ENCODE peak calls at places on chromosomes 13 and 19, in eight cellular contexts. R is uterus, J is HepG2, U is body of pancreas, T is fibroblast of lung, L is gastrocnemius medialis, W is left ventricle myocardium inferior, N is tibial artery. Z is an unnamed sample.

GRCh38 chr13:60230593-60230992 is 66.9 kb upstream of the DIAPH3 start:
- DNase-seq in T (peak; percentile 9), W (no peak), J (no peak), R (no peak), L (no peak), N (no peak), U (no peak), Z (no peak)

GRCh38 chr13:114022876-114023275 is 49.0 kb upstream of the C13orf46 start:
- DNase-seq in R (no peak), J (no peak), T (no peak), L (no peak), N (no peak), W (no peak), U (no peak), Z (no peak)

GRCh38 chr19:29687244-29687896 is 22.1 kb downstream of the PLEKHF1 start:
- DNase-seq in N (peak; percentile 82), U (no peak), L (peak; percentile 87), R (peak; percentile 83), W (no peak), J (no peak), T (peak; percentile 99), Z (peak; percentile 83)

GRCh38 chr13:110961959-110962358 is 47.1 kb upstream of the ANKRD10 start:
- DNase-seq in W (no peak), J (no peak), T (peak; percentile 22), L (no peak), R (no peak), U (no peak), N (no peak), Z (no peak)

GRCh38 chr19:2533072-2533425 is 57.1 kb downstream of the GADD45B start:
- DNase-seq in T (no peak), R (no peak), N (no peak), W (no peak), J (no peak), U (no peak), L (no peak), Z (no peak)

GRCh38 chr13:72696590-72696989 is 30.8 kb downstream of the MZT1 start:
- DNase-seq in L (no peak), N (no peak), T (peak; percentile 55), J (no peak), R (no peak), W (no peak), U (no peak), Z (no peak)

GRCh38 chr13:95228130-95228529 is 73.1 kb downstream of the ABCC4 start:
- DNase-seq in R (no peak), N (no peak), U (no peak), W (no peak), T (no peak), J (no peak), L (no peak), Z (no peak)

GRCh38 chr19:17948967-17949930 is 16.4 kb downstream of the CCDC124 start:
- DNase-seq in U (no peak), W (no peak), T (no peak), J (no peak), L (no peak), R (no peak), N (no peak), Z (no peak)

GRCh38 chr13:102645701-102646100 is 48.9 kb downstream of the TPP2 start:
- DNase-seq in T (no peak), U (no peak), W (no peak), N (no peak), R (no peak), J (no peak), L (no peak), Z (no peak)

GRCh38 chr19:18483119-18483518 is 38.8 kb downstream of the ELL start:
- DNase-seq in L (no peak), R (no peak), J (no peak), N (no peak), U (no peak), W (no peak), T (no peak), Z (no peak)

GRCh38 chr13:22592515-22592914 is 588.3 kb upstream of the SGCG start:
- DNase-seq in N (no peak), T (peak; percentile 43), R (no peak), U (no peak), J (no peak), W (no peak), L (no peak), Z (no peak)

GRCh38 chr13:31706105-31706504 is 33.2 kb upstream of the RXFP2 start:
- DNase-seq in T (no peak), R (no peak), U (peak; percentile 7), J (no peak), L (no peak), N (no peak), W (no peak), Z (no peak)

GRCh38 chr19:19568802-19569756 is 31.0 kb downstream of the CILP2 start:
- DNase-seq in W (no peak), N (no peak), L (no peak), J (no peak), R (no peak), T (no peak), U (no peak), Z (no peak)

GRCh38 chr13:48827709-48828108 is 148.0 kb upstream of the FNDC3A start:
- DNase-seq in T (no peak), J (no peak), L (no peak), W (no peak), U (no peak), N (no peak), R (no peak), Z (no peak)

GRCh38 chr19:55563261-55563690 is 17.4 kb downstream of the ZNF579 start:
- DNase-seq in N (no peak), L (peak; percentile 64), W (peak; percentile 79), J (no peak), T (no peak), R (peak; percentile 69), U (peak; percentile 76), Z (no peak)

GRCh38 chr13:24894277-24894971 is 130.5 kb downstream of the RNF17 start:
- DNase-seq in N (no peak), J (no peak), W (no peak), L (no peak), U (no peak), R (no peak), T (no peak), Z (no peak)

GRCh38 chr13:51542358-51542972 is 41.8 kb upstream of the WDFY2 start:
- DNase-seq in N (no peak), R (no peak), T (peak; percentile 49), U (peak; percentile 53), L (no peak), W (no peak), J (no peak), Z (no peak)

GRCh38 chr13:101325423-101325822 is 90.9 kb downstream of the NALCN start:
- DNase-seq in N (no peak), J (no peak), R (no peak), U (no peak), W (no peak), L (no peak), T (no peak), Z (no peak)

GRCh38 chr13:98721825-98722510 is 30.5 kb downstream of the SLC15A1 start:
- DNase-seq in J (no peak), W (no peak), T (no peak), N (no peak), R (no peak), L (no peak), U (no peak), Z (no peak)

GRCh38 chr13:75469087-75469486 is 12.9 kb downstream of the TBC1D4 start:
- DNase-seq in T (no peak), J (no peak), N (no peak), U (no peak), W (no peak), R (no peak), L (no peak), Z (no peak)

GRCh38 chr13:110396913-110397379 is 89.9 kb downstream of the COL4A2 start:
- DNase-seq in J (no peak), T (peak; percentile 100), W (peak; percentile 87), N (peak; percentile 98), R (peak; percentile 94), U (peak; percentile 62), L (peak; percentile 74), Z (peak; percentile 98)

GRCh38 chr13:41562083-41562482 is 104.7 kb downstream of the RGCC start:
- DNase-seq in T (peak; percentile 76), N (no peak), L (no peak), R (peak; percentile 78), J (no peak), W (peak; percentile 82), U (peak; percentile 51), Z (peak; percentile 72)

GRCh38 chr19:56333506-56333905 is 18.9 kb upstream of the ZSCAN5A start:
- DNase-seq in R (no peak), L (no peak), N (peak; percentile 45), T (peak; percentile 62), W (no peak), J (peak; percentile 67), U (peak; percentile 48), Z (no peak)

DNA sequence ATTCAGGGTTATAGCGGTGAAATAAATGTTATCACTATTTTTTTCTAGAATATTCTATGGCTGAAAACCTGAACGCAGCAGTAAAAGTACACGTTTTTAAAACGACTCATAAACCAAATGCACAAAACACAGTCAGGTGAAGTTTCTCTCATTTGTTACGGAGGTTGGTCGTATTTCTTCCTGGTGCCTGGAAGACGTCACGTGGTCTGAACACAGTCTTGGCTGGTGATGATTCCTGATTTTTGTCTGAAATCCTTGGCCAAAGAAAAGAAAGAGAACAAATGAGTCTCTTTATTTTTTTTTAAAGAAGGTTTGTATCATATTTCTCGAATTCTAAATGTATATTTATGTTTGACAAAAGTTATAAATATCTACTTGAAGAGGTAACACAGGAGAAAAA is 9.8 kb upstream of the PNMA8A start:
- DNase-seq in R (peak; percentile 43), W (no peak), L (no peak), J (no peak), N (no peak), T (peak; percentile 51), U (no peak), Z (no peak)
- H3K27ac ChIP-seq in R (peak overlapping the region; percentile 90), W (peak overlapping the region; percentile 78), L (peak overlapping the region; percentile 37), J (no peak overlapping the region), N (peak overlapping the region; percentile 88), T (no peak overlapping the region), U (peak overlapping the region; percentile 21), Z (peak overlapping the region; percentile 78)

GRCh38 chr19:32138416-32138815 is 207.0 kb upstream of the ZNF507 start:
- DNase-seq in W (no peak), U (no peak), J (no peak), N (no peak), T (no peak), L (no peak), R (no peak), Z (no peak)
- TF ChIP-seq CTCF in W (peak; percentile 18), U (no peak), J (no peak), N (no peak), T (no peak), L (no peak), R (no peak), Z (no peak)

DNA sequence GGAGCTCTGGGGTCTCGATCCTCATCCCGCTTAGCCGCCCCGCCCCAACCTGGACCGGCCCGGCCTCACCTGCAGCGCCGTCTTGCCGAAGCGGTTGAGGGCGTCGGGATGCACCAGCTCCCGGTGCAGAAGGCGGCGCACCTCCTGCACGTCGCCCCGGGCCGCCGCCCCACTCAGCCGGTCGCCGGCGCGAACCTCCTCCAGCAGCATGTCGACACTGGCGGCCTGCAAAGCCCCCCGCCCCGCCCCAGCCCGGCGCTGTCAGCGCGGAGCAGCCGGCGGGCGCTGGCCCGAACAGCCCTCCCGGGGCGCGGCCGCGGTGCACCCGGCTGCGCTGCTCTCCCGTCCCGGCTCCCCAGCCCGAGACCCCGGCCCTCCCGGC is 344 bp downstream of the CDKN2D start:
- DNase-seq in J (no peak), W (no peak), R (no peak), L (no peak), N (peak; percentile 37), U (peak; percentile 59), T (no peak), Z (no peak)
- H3K4me1 ChIP-seq in J (peaks cover 54% of the 10 kb centered on the region), W (peaks cover 52% of the 10 kb centered on the region), R (peaks cover 5% of the 10 kb centered on the region), L (peaks cover 35% of the 10 kb centered on the region), N (peaks cover 44% of the 10 kb centered on the region), U (peaks cover 41% of the 10 kb centered on the region), T (peaks cover 18% of the 10 kb centered on the region), Z (no peaks in the 10 kb centered on the region)

GRCh38 chr13:84912720-84913119 is 886.5 kb downstream of the SLITRK6 start:
- DNase-seq in W (no peak), R (no peak), J (no peak), L (no peak), U (no peak), N (no peak), T (no peak), Z (no peak)
- H3K27ac ChIP-seq in W (no peak overlapping the region), R (no peak overlapping the region), J (no peak overlapping the region), L (no peak overlapping the region), U (no peak overlapping the region), N (no peak overlapping the region), T (no peak overlapping the region), Z (no peak overlapping the region)

Z was measured in right atrium auricular region.